ENCODE peak calls at places on chromosomes 13 and 19, in five cellular contexts. D is cardiac muscle cell, B is PC-3, R is breast epithelium, E is transverse colon. Q is an unnamed sample.

GRCh38 chr13:67554296-67554695 is 324.2 kb upstream of the PCDH9 start:
- DNase-seq in D (no peak), B (no peak), R (no peak), E (no peak), Q (peak; percentile 84)

GRCh38 chr19:771332-771785 is 20.4 kb downstream of the MISP start:
- DNase-seq in D (peak; percentile 60), B (peak; percentile 50), R (no peak), E (no peak), Q (peak; percentile 22)

GRCh38 chr19:7637374-7638256 is 705 bp downstream of the STXBP2 start:
- DNase-seq in D (no peak), B (peak; percentile 42), R (no peak), E (peak; percentile 59), Q (no peak)

GRCh38 chr19:13861714-13862531 is 15.0 kb upstream of the NANOS3 start:
- DNase-seq in D (peak; percentile 85), B (peak; percentile 97), R (peak; percentile 95), E (peak; percentile 95), Q (peak; percentile 77)

GRCh38 chr19:19654441-19654840 is 9.0 kb downstream of the ATP13A1 start:
- DNase-seq in D (no peak), B (no peak), R (no peak), E (no peak), Q (no peak)

GRCh38 chr13:27018882-27019281 is 152.7 kb downstream of the USP12 start:
- DNase-seq in D (peak; percentile 17), B (no peak), R (no peak), E (peak; percentile 8), Q (no peak)

GRCh38 chr13:74040200-74040599 is 94.0 kb downstream of the KLF12 start:
- DNase-seq in D (peak; percentile 76), B (peak; percentile 31), R (no peak), E (peak; percentile 41), Q (no peak)

GRCh38 chr13:63167699-63168337 is 1752.2 kb upstream of the PCDH20 start:
- DNase-seq in D (no peak), B (no peak), R (no peak), E (no peak), Q (no peak)

GRCh38 chr13:76048126-76048525 is 412.0 kb downstream of the LMO7 start:
- DNase-seq in D (no peak), B (no peak), R (no peak), E (no peak), Q (no peak)

GRCh38 chr19:10625003-10625761 is at the start of gene SLC44A2:
- DNase-seq in D (peak; percentile 91), B (peak; percentile 95), R (peak; percentile 80), E (peak; percentile 93), Q (peak; percentile 6)

GRCh38 chr19:18029617-18030338 is 21.8 kb downstream of the ARRDC2 start:
- DNase-seq in D (no peak), B (peak; percentile 91), R (peak; percentile 75), E (peak; percentile 59), Q (no peak)

GRCh38 chr19:38061294-38061693 is 154.3 kb downstream of the SIPA1L3 start:
- DNase-seq in D (no peak), B (peak; percentile 71), R (no peak), E (no peak), Q (peak; percentile 79)

GRCh38 chr13:78137404-78138142 is 218.9 kb upstream of the EDNRB start:
- DNase-seq in D (peak; percentile 73), B (peak; percentile 78), R (no peak), E (no peak), Q (peak; percentile 48)

GRCh38 chr19:7556696-7557315 is 21.3 kb downstream of the PNPLA6 start:
- DNase-seq in D (no peak), B (no peak), R (no peak), E (no peak), Q (no peak)

GRCh38 chr13:99986751-99987150 is 5.2 kb downstream of the ZIC2 start:
- DNase-seq in D (no peak), B (no peak), R (no peak), E (no peak), Q (no peak)

GRCh38 chr19:7497292-7497691 is 8.5 kb upstream of the PEX11G start:
- DNase-seq in D (no peak), B (no peak), R (no peak), E (no peak), Q (no peak)

GRCh38 chr19:883661-884211 is 9.3 kb downstream of the MED16 start:
- DNase-seq in D (no peak), B (peak; percentile 91), R (no peak), E (no peak), Q (no peak)

GRCh38 chr13:45481688-45482087 is 16.9 kb downstream of the COG3 start:
- DNase-seq in D (no peak), B (peak; percentile 5), R (no peak), E (no peak), Q (peak; percentile 8)

GRCh38 chr13:60020288-60020687 is 143.4 kb downstream of the DIAPH3 start:
- DNase-seq in D (no peak), B (no peak), R (no peak), E (no peak), Q (no peak)

GRCh38 chr13:44052843-44053607 is 173.3 kb downstream of the LACC1 start:
- DNase-seq in D (peak; percentile 39), B (no peak), R (peak; percentile 20), E (peak; percentile 17), Q (peak; percentile 60)

GRCh38 chr13:24053505-24054251 is 106.8 kb upstream of the SPATA13 start:
- DNase-seq in D (peak; percentile 73), B (peak; percentile 91), R (peak; percentile 41), E (peak; percentile 72), Q (peak; percentile 42)

GRCh38 chr13:43432948-43433347 is 353.8 kb downstream of the ENOX1 start:
- DNase-seq in D (no peak), B (no peak), R (no peak), E (no peak), Q (no peak)

GRCh38 chr19:35213678-35214632 is 14.6 kb downstream of the FAM187B start:
- DNase-seq in D (no peak), B (peak; percentile 92), R (peak; percentile 74), E (peak; percentile 84), Q (peak; percentile 7)

GRCh38 chr13:39556856-39557255 is 46.1 kb downstream of the LHFPL6 start:
- DNase-seq in D (no peak), B (no peak), R (no peak), E (no peak), Q (no peak)

GRCh38 chr19:16070366-16070990 is 5.8 kb upstream of the TPM4 start:
- DNase-seq in D (no peak), B (peak; percentile 98), R (peak; percentile 91), E (peak; percentile 96), Q (no peak)

GRCh38 chr13:51002736-51003135 is 93.1 kb downstream of the RNASEH2B start:
- DNase-seq in D (no peak), B (no peak), R (no peak), E (no peak), Q (no peak)

GRCh38 chr13:77981191-77981925 is 62.7 kb upstream of the EDNRB start:
- DNase-seq in D (no peak), B (no peak), R (no peak), E (no peak), Q (peak; percentile 5)

GRCh38 chr19:55882626-55883025 is 46.3 kb downstream of the NLRP4 start:
- DNase-seq in D (no peak), B (no peak), R (no peak), E (no peak), Q (no peak)
- H3K9me3 ChIP-seq in D (peaks cover 2% of the 10 kb centered on the region), B (no peaks in the 10 kb centered on the region), R (peaks cover 7% of the 10 kb centered on the region), E (no peaks in the 10 kb centered on the region), Q (no peaks in the 10 kb centered on the region)

GRCh38 chr19:57641715-57642234 is 8.8 kb downstream of the ZNF211 start:
- DNase-seq in D (no peak), B (no peak), R (no peak), E (no peak), Q (no peak)
- H3K9me3 ChIP-seq in D (no peaks in the 10 kb centered on the region), B (peaks cover 48% of the 10 kb centered on the region), R (peaks cover 75% of the 10 kb centered on the region), E (peaks cover 65% of the 10 kb centered on the region), Q (peaks cover 46% of the 10 kb centered on the region)

GRCh38 chr19:9523885-9524474 is 14.5 kb downstream of the ZNF426 start:
- DNase-seq in D (no peak), B (no peak), R (no peak), E (no peak), Q (no peak)

GRCh38 chr19:9531933-9532332 is 6.5 kb downstream of the ZNF426 start:
- DNase-seq in D (no peak), B (peak; percentile 91), R (no peak), E (no peak), Q (no peak)

GRCh38 chr19:9528757-9529336 is 9.6 kb downstream of the ZNF426 start:
- DNase-seq in D (no peak), B (peak; percentile 25), R (no peak), E (no peak), Q (peak; percentile 11)
- H3K9me3 ChIP-seq in D (peaks cover 25% of the 10 kb centered on the region), B (peaks cover 79% of the 10 kb centered on the region), R (peaks cover 99% of the 10 kb centered on the region), E (peaks cover 96% of the 10 kb centered on the region), Q (peaks cover 74% of the 10 kb centered on the region)

DNA sequence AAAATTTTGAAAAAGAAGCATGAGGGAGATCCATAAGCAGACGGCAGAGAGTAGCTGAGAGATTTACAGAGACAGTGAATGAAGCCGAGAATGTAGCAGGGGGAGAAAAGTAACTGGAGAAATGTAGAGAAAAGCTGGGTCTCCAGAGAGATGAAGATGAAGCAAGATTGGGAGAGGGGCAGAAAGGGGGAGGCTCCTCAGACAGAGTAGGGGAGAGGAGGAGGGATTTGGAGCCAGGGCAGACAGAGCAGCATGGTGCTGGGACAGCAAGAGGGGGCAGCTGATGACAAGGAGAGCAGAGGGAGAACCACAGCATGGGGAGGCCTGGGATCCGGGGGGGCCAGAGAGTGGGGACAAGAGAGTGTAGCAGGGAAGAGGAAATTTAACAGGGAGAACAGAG is 933 bp downstream of the ZNF610 start:
- DNase-seq in D (no peak), B (no peak), R (no peak), E (no peak), Q (peak; percentile 5)
- H3K9me3 ChIP-seq in D (no peaks in the 10 kb centered on the region), B (peaks cover 22% of the 10 kb centered on the region), R (peaks cover 32% of the 10 kb centered on the region), E (peaks cover 30% of the 10 kb centered on the region), Q (peaks cover 13% of the 10 kb centered on the region)

GRCh38 chr19:27652796-27653195 is 1560.2 kb downstream of the UQCRFS1 start:
- DNase-seq in D (no peak), B (no peak), R (no peak), E (no peak), Q (no peak)
- H3K9me3 ChIP-seq in D (no peaks in the 10 kb centered on the region), B (no peaks in the 10 kb centered on the region), R (peaks cover 92% of the 10 kb centered on the region), E (peaks cover 19% of the 10 kb centered on the region), Q (peaks cover 12% of the 10 kb centered on the region)

DNA sequence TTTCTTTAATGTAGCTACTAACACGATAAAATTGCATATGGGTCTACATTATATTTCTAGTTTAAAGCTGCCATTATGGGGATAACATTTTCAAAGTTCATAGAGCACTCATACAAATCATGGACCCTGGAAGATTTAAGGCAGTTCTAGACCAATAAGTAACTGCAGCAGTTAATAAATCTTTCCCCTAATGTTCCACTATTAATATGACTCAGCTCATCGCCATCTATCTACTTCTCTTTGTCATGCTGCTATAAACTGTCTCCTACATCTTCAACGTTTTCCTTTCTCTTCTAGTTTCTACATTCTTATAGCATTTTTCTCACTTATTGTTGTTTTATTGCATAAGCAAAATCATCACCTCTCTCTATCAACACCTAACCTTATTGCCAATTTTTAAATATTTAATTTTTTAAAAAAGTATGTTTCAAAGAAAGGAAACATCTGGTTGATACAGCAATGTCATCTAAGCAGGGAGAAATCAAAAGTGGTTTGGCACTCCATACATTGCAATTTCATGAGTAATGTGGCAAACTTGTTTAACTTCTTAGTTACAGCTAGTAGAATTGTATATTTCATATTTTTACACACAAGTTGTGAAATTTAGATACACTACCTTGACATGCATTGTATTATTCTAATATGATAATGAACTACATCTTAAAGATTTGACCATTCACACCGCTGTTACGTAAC is 1500.4 kb upstream of the MIR17HG start:
- DNase-seq in D (no peak), B (peak; percentile 50), R (no peak), E (no peak), Q (no peak)
- H3K9me3 ChIP-seq in D (no peaks in the 10 kb centered on the region), B (no peaks in the 10 kb centered on the region), R (no peaks in the 10 kb centered on the region), E (no peaks in the 10 kb centered on the region), Q (no peaks in the 10 kb centered on the region)